ENCODE peak calls at places on chromosome 10, in six cellular contexts. U is neural progenitor cell, D is adipocyte, V is Karpas-422, R is PC-9, P is A549. X is an unnamed sample.
A peak's percentile ranks its signal among the peaks of the same experiment; 100 is the strongest.

GRCh38 chr10:63628526-63629362 is 107.5 kb downstream of the REEP3 start:
- DNase-seq in U (peak; percentile 77), D (peak; percentile 66), V (peak; percentile 95), R (no peak), P (no peak), X (peak; percentile 29)

GRCh38 chr10:70164179-70164578 is 6.1 kb downstream of the SAR1A start:
- DNase-seq in U (no peak), D (no peak), V (no peak), R (no peak), P (no peak), X (peak; percentile 19)

GRCh38 chr10:15152556-15152955 is 15.9 kb downstream of the NMT2 start:
- DNase-seq in U (no peak), D (no peak), V (no peak), R (no peak), P (no peak), X (no peak)

GRCh38 chr10:95864906-95865813 is 42.6 kb upstream of the CC2D2B start:
- DNase-seq in U (peak; percentile 72), D (peak; percentile 94), V (peak; percentile 52), R (no peak), P (peak; percentile 67), X (peak; percentile 37)

GRCh38 chr10:101292194-101293006 is 61.6 kb upstream of the BTRC start:
- DNase-seq in U (peak; percentile 61), D (peak; percentile 51), V (no peak), R (no peak), P (no peak), X (no peak)

GRCh38 chr10:89458289-89458688 is 43.9 kb downstream of the IFIT5 start:
- DNase-seq in U (no peak), D (peak; percentile 61), V (no peak), R (peak; percentile 63), P (no peak), X (no peak)

GRCh38 chr10:420154-421121 is 269.0 kb downstream of the DIP2C start:
- DNase-seq in U (no peak), D (no peak), V (no peak), R (no peak), P (no peak), X (no peak)

GRCh38 chr10:103855424-103855823 is at the start of gene SH3PXD2A:
- DNase-seq in U (peak; percentile 83), D (peak; percentile 75), V (no peak), R (no peak), P (no peak), X (peak; percentile 17)

GRCh38 chr10:61000769-61001730 is 57.1 kb upstream of the RHOBTB1 start:
- DNase-seq in U (peak; percentile 84), D (peak; percentile 32), V (no peak), R (no peak), P (peak; percentile 61), X (no peak)

GRCh38 chr10:23478570-23478969 is 39.7 kb downstream of the OTUD1 start:
- DNase-seq in U (no peak), D (no peak), V (no peak), R (no peak), P (no peak), X (no peak)

GRCh38 chr10:12396567-12396966 is 47.2 kb downstream of the CAMK1D start:
- DNase-seq in U (no peak), D (no peak), V (no peak), R (no peak), P (no peak), X (no peak)

GRCh38 chr10:104120061-104120460 is 1.9 kb upstream of the SFR1 start:
- DNase-seq in U (no peak), D (peak; percentile 40), V (peak; percentile 47), R (no peak), P (no peak), X (no peak)

GRCh38 chr10:75197906-75198305 is 12.7 kb upstream of the VDAC2 start:
- DNase-seq in U (peak; percentile 13), D (no peak), V (no peak), R (no peak), P (no peak), X (no peak)

GRCh38 chr10:119441921-119442757 is 100.4 kb downstream of the RGS10 start:
- DNase-seq in U (peak; percentile 53), D (no peak), V (peak; percentile 77), R (no peak), P (no peak), X (no peak)

GRCh38 chr10:13977861-13978843 is 352.6 kb downstream of the FRMD4A start:
- DNase-seq in U (no peak), D (peak; percentile 92), V (no peak), R (no peak), P (no peak), X (no peak)

GRCh38 chr10:56231436-56231835 is 129.6 kb downstream of the ZWINT start:
- DNase-seq in U (no peak), D (no peak), V (no peak), R (no peak), P (peak; percentile 10), X (no peak)

GRCh38 chr10:14184841-14185500 is 145.8 kb downstream of the FRMD4A start:
- DNase-seq in U (peak; percentile 54), D (no peak), V (peak; percentile 68), R (peak; percentile 62), P (no peak), X (peak; percentile 62)

GRCh38 chr10:108801775-108802516 is 1121.4 kb downstream of the XPNPEP1 start:
- DNase-seq in U (no peak), D (peak; percentile 59), V (no peak), R (no peak), P (no peak), X (no peak)

GRCh38 chr10:88114368-88114767 is 250.9 kb downstream of the PTEN start:
- DNase-seq in U (peak; percentile 45), D (peak; percentile 32), V (peak; percentile 77), R (no peak), P (peak; percentile 66), X (no peak)

GRCh38 chr10:102599565-102600327 is 44.5 kb upstream of the TRIM8 start:
- DNase-seq in U (no peak), D (peak; percentile 48), V (no peak), R (no peak), P (no peak), X (no peak)

GRCh38 chr10:102600816-102601215 is 43.5 kb upstream of the TRIM8 start:
- DNase-seq in U (no peak), D (no peak), V (no peak), R (no peak), P (no peak), X (no peak)

GRCh38 chr10:102603946-102604345 is 40.3 kb upstream of the TRIM8 start:
- DNase-seq in U (no peak), D (no peak), V (no peak), R (no peak), P (no peak), X (no peak)

GRCh38 chr10:102602272-102603045 is 41.8 kb upstream of the TRIM8 start:
- DNase-seq in U (no peak), D (peak; percentile 79), V (no peak), R (no peak), P (no peak), X (no peak)

DNA sequence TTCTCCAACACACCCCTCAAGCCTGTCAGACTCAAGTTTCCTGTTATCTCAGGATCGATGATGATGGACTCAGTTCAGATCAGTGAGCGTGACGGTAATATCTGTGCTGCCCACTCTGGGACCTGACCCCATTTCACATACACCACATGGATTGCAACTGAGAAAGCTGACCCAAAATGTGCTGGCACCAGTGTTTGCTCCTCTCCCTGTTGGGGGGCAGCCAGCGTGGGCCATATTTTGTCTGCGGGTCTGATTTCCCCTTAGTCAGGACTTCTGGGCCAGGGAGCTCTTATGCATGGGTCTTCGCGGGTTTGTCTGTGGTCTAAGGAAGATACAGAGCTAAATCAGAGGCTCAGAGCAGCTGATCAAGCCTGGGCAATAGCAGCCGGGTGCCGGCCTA is 42.6 kb upstream of the TRIM8 start:
- DNase-seq in U (no peak), D (no peak), V (no peak), R (no peak), P (no peak), X (no peak)
- H3K4me1 ChIP-seq in U (no peaks in the 10 kb centered on the region), D (peaks cover 93% of the 10 kb centered on the region), V (no peaks in the 10 kb centered on the region), R (peaks cover 35% of the 10 kb centered on the region), P (peaks cover 29% of the 10 kb centered on the region), X (no peaks in the 10 kb centered on the region)

GRCh38 chr10:3898821-3899220 is 113.8 kb upstream of the KLF6 start:
- DNase-seq in U (no peak), D (no peak), V (no peak), R (peak; percentile 73), P (peak; percentile 79), X (no peak)
- H3K4me1 ChIP-seq in U (no peaks in the 10 kb centered on the region), D (peaks cover 16% of the 10 kb centered on the region), V (no peaks in the 10 kb centered on the region), R (no peaks in the 10 kb centered on the region), P (peaks cover 70% of the 10 kb centered on the region), X (peaks cover 9% of the 10 kb centered on the region)

DNA sequence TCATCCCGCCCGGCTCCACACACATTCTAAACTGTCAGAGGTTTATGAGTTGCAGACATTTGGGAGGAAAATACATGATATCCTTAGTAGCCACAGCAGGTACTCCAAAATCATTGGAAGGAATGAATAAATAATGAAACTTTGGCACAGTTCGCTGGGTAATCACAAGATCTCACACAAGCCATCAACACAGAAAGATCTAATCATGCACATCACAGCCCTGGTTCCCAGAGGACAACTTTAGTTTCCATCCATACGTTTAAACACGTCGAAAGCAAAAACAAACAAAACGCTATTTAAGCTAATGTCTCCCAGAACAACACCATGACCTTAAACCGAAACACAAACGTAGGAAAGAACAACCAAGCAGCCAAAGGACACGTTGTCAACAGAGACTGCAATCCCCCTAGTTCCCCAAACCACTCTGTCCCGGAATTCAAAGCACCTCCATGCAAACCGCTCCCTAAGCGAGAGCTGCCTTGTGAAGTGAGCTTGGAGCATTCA is 12.3 kb downstream of the SVIL start:
- DNase-seq in U (no peak), D (no peak), V (no peak), R (no peak), P (no peak), X (no peak)
- H3K4me1 ChIP-seq in U (peaks cover 26% of the 10 kb centered on the region), D (peaks cover 47% of the 10 kb centered on the region), V (no peaks in the 10 kb centered on the region), R (peaks cover 42% of the 10 kb centered on the region), P (peaks cover 42% of the 10 kb centered on the region), X (no peaks in the 10 kb centered on the region)

GRCh38 chr10:58240531-58240930 is 27.2 kb downstream of the IPMK start:
- DNase-seq in U (no peak), D (no peak), V (no peak), R (no peak), P (no peak), X (no peak)

GRCh38 chr10:58243269-58243668 is 24.4 kb downstream of the IPMK start:
- DNase-seq in U (no peak), D (no peak), V (no peak), R (no peak), P (no peak), X (no peak)

GRCh38 chr10:58237014-58237830 is 30.5 kb downstream of the IPMK start:
- DNase-seq in U (no peak), D (peak; percentile 89), V (no peak), R (peak; percentile 56), P (peak; percentile 76), X (peak; percentile 4)

GRCh38 chr10:58241346-58241745 is 26.3 kb downstream of the IPMK start:
- DNase-seq in U (no peak), D (peak; percentile 69), V (no peak), R (no peak), P (no peak), X (no peak)

DNA sequence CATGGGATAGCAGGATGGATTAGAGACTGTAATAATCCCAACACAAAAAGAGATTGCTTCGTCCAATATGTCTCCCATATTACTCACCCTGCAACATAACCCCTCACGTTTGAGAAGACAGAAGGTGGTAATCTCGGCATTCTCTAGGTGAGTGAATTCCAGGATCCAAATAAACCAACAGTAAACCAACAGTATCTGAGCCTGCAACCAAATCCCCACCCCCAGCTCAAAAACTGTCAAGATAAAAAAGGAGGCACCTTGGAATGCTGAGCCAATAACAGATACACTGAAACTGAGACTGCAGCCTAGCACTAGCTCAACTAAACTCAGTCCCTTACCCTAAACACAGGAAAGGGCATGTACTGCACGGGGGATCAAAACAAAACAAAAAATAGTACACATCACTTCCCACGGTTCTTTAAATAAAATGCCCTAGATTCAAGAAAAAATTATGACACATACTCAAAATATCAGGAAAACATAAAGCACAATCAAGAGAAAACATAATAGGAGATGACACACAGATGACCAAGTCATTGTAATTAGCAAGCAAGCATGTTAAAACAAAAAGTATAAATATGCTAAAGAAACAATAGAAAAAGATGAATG is 28.0 kb downstream of the IPMK start:
- DNase-seq in U (no peak), D (peak; percentile 16), V (no peak), R (no peak), P (no peak), X (no peak)
- H3K4me1 ChIP-seq in U (no peaks in the 10 kb centered on the region), D (peaks cover 34% of the 10 kb centered on the region), V (peaks cover 25% of the 10 kb centered on the region), R (peaks cover 11% of the 10 kb centered on the region), P (peaks cover 61% of the 10 kb centered on the region), X (no peaks in the 10 kb centered on the region)

X was measured in CD4-positive, CD25-positive, alpha-beta regulatory T cell.